ENCODE peak calls at places on chromosomes 11 and 22, in eight cellular contexts. X is type B pancreatic cell; Q is HFFc6; N is endodermal cell; O is cardiac muscle cell; Y is psoas muscle; D is A549; U is CD4-positive, alpha-beta T cell. K is an unnamed sample.

GRCh38 chr22:37533995-37534394 is 14.8 kb upstream of the CARD10 start:
- DNase-seq in Y (no peak), X (no peak), U (no peak), Q (peak; percentile 69), D (no peak), O (no peak), N (no peak), K (no peak)

GRCh38 chr22:35275580-35275979 is 18.3 kb downstream of the HMGXB4 start:
- DNase-seq in N (no peak), O (no peak), U (no peak), Y (no peak), D (no peak), X (no peak), Q (peak; percentile 39), K (no peak)

GRCh38 chr11:105132716-105133511 is 6.7 kb downstream of the CARD18 start:
- DNase-seq in O (no peak), Y (no peak), U (no peak), Q (peak; percentile 57), X (no peak), N (no peak), D (peak; percentile 14), K (no peak)

GRCh38 chr11:132601863-132602262 is 930.4 kb downstream of the OPCML start:
- DNase-seq in D (no peak), U (no peak), Y (no peak), N (no peak), X (no peak), Q (peak; percentile 28), O (no peak), K (no peak)

GRCh38 chr11:130580372-130580771 is 131.9 kb downstream of the ADAMTS15 start:
- DNase-seq in O (no peak), X (no peak), N (peak; percentile 90), Q (peak; percentile 51), D (peak; percentile 77), Y (no peak), U (no peak), K (peak; percentile 48)

GRCh38 chr11:126443120-126443519 is 87.6 kb downstream of the ST3GAL4 start:
- DNase-seq in N (no peak), D (no peak), O (no peak), U (no peak), X (no peak), Q (no peak), Y (no peak), K (no peak)

GRCh38 chr22:19808873-19809478 is 45.7 kb downstream of the GNB1L start:
- DNase-seq in X (no peak), N (peak; percentile 9), U (no peak), O (no peak), D (no peak), Q (no peak), Y (no peak), K (peak; percentile 8)

GRCh38 chr11:67118059-67118766 is 850 bp upstream of the KDM2A start:
- DNase-seq in Q (no peak), X (peak; percentile 77), O (no peak), N (peak; percentile 84), D (peak; percentile 16), U (peak; percentile 67), Y (peak; percentile 76), K (peak; percentile 60)

GRCh38 chr11:84465040-84465439 is 1162.1 kb downstream of the DLG2 start:
- DNase-seq in U (no peak), N (no peak), X (no peak), O (no peak), D (no peak), Y (no peak), Q (no peak), K (no peak)

GRCh38 chr11:47466701-47467250 is 17.8 kb upstream of the RAPSN start:
- DNase-seq in N (peak; percentile 55), O (no peak), Q (no peak), X (no peak), U (no peak), Y (peak; percentile 60), D (no peak), K (peak; percentile 21)

GRCh38 chr11:38711110-38711509 is 2113.1 kb upstream of the RAG2 start:
- DNase-seq in O (no peak), X (no peak), D (no peak), Q (no peak), U (no peak), N (no peak), Y (no peak), K (no peak)

GRCh38 chr11:1402355-1402754 is 12.6 kb downstream of the BRSK2 start:
- DNase-seq in N (no peak), U (no peak), O (no peak), Q (no peak), D (no peak), Y (peak; percentile 46), X (no peak), K (peak; percentile 86)

GRCh38 chr11:975824-976223 is 50.2 kb downstream of the AP2A2 start:
- DNase-seq in N (peak; percentile 88), Q (no peak), O (peak; percentile 67), Y (no peak), D (peak; percentile 78), U (no peak), X (no peak), K (peak; percentile 39)

GRCh38 chr11:133382217-133382746 is 150.0 kb downstream of the OPCML start:
- DNase-seq in O (no peak), X (no peak), D (no peak), N (no peak), Y (no peak), Q (no peak), U (no peak), K (no peak)

GRCh38 chr11:20022363-20023081 is 137.8 kb downstream of the DBX1 start:
- DNase-seq in Q (no peak), X (no peak), Y (no peak), N (peak; percentile 91), D (peak; percentile 50), U (no peak), O (peak; percentile 93), K (peak; percentile 49)

GRCh38 chr11:67463680-67464410 is 5.2 kb downstream of the TMEM134 start:
- DNase-seq in U (no peak), Q (no peak), O (no peak), Y (peak; percentile 86), N (peak; percentile 57), X (no peak), D (peak; percentile 90), K (no peak)

GRCh38 chr11:92667446-92668165 is 301.8 kb upstream of the MTNR1B start:
- DNase-seq in U (no peak), N (peak; percentile 71), Q (no peak), X (no peak), Y (no peak), O (no peak), D (no peak), K (no peak)

GRCh38 chr22:37044634-37045625 is 6.6 kb upstream of the KCTD17 start:
- DNase-seq in N (no peak), Y (no peak), D (no peak), U (no peak), Q (no peak), X (no peak), O (no peak), K (no peak)

GRCh38 chr11:69394902-69395690 is 86.4 kb upstream of the LINC01488 start:
- DNase-seq in D (no peak), Y (peak; percentile 30), U (no peak), Q (no peak), O (no peak), X (no peak), N (no peak), K (no peak)
- TF ChIP-seq CTCF in D (no peak), Y (no peak), U (no peak), Q (no peak), O (no peak), X (no peak), N (no peak), K (no peak)

GRCh38 chr11:96264364-96264763 is 78.6 kb downstream of the MAML2 start:
- DNase-seq in O (no peak), N (no peak), U (no peak), Y (no peak), D (no peak), X (no peak), Q (peak; percentile 49), K (no peak)
- TF ChIP-seq CTCF in O (no peak), N (no peak), U (no peak), Y (no peak), D (no peak), X (no peak), Q (peak; percentile 30), K (no peak)

DNA sequence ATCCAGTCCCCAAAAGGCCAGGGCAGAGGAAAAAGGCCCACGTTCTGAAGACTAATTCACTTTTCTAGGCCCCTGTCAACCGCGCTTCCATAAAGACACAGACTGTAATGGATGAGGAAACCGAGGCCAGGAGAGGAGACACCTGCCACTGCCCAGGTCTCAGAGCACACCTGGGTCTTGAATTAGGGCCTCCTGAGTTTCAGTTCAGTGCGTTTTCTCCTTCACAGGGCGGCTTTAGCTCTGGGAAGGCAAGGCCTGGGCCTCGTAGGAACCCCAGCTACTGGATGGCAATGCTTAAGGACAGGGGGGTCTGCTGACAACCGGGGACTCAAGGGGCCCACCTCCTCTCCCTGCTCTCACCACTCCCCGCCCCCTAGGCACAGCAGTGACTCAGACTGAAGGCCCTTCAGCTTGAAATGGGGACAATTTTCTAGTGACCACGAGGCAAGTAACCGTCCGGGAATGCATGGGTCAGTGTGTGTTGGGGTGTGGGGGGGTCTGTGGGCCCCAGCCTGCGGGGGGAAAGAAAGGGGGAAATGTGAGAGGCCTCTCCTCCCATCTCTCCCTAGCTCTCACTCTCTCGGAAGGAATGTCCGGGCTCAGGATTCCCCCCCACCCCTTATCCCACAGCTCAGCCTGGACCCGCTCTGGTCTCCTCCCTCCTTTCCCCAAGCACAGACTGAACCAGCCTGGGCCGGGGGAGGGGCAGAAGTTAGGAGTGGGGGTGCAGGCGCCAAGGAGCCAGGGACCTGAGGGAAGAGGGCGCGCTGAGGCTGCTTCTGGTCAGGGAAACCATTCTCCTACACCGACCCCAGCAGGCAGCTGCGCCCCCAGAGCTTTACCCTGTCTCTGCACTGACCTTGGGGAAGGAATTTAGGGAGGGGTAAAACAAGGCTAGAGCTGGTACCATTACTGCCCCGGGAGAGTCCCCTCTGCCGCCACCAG is 17.2 kb downstream of the CREB3L1 start:
- DNase-seq in Y (peak; percentile 38), O (peak; percentile 59), Q (peak; percentile 97), N (peak; percentile 92), X (no peak), D (no peak), U (no peak), K (peak; percentile 67)
- TF ChIP-seq CTCF in Y (no peak), O (no peak), Q (no peak), N (peak; percentile 42), X (no peak), D (no peak), U (no peak), K (no peak)

GRCh38 chr11:103483996-103484395 is 374.8 kb downstream of the DYNC2H1 start:
- DNase-seq in Q (no peak), X (no peak), Y (no peak), D (no peak), N (no peak), O (no peak), U (no peak), K (no peak)

GRCh38 chr11:103486609-103487008 is 377.4 kb downstream of the DYNC2H1 start:
- DNase-seq in Y (no peak), D (no peak), U (no peak), Q (no peak), X (no peak), O (no peak), N (no peak), K (no peak)

GRCh38 chr11:103488021-103488420 is 378.8 kb downstream of the DYNC2H1 start:
- DNase-seq in N (no peak), O (no peak), Q (no peak), X (no peak), Y (no peak), U (no peak), D (no peak), K (no peak)

GRCh38 chr11:103487113-103487512 is 377.9 kb downstream of the DYNC2H1 start:
- DNase-seq in Y (no peak), N (no peak), O (no peak), Q (no peak), X (no peak), U (no peak), D (no peak), K (no peak)

GRCh38 chr11:103484545-103484944 is 375.3 kb downstream of the DYNC2H1 start:
- DNase-seq in X (no peak), D (no peak), U (no peak), Y (no peak), O (no peak), N (no peak), Q (no peak), K (no peak)
- TF ChIP-seq CTCF in X (no peak), D (no peak), U (no peak), Y (no peak), O (no peak), N (peak; percentile 45), Q (peak; percentile 45), K (no peak)